ENCODE peak calls at places on chromosome 16, in four cellular contexts. N is effector memory CD4-positive, alpha-beta T cell; B is mesenchymal stem cell; S is neural progenitor cell. Y is an unnamed sample.

GRCh38 chr16:89256651-89257254 is 39.2 kb downstream of the ZNF778 start:
- DNase-seq in N (peak; percentile 60), B (peak; percentile 72), S (peak; percentile 58), Y (no peak)

GRCh38 chr16:87240211-87241134 is 76.7 kb downstream of the C16orf95 start:
- DNase-seq in N (no peak), B (peak; percentile 44), S (no peak), Y (no peak)

GRCh38 chr16:20303012-20303411 is 24.3 kb downstream of the GP2 start:
- DNase-seq in N (no peak), B (no peak), S (no peak), Y (no peak)

GRCh38 chr16:66662445-66663194 is 33.9 kb downstream of the CMTM4 start:
- DNase-seq in N (no peak), B (peak; percentile 58), S (no peak), Y (peak; percentile 57)

GRCh38 chr16:87608400-87608985 is 6.2 kb downstream of the JPH3 start:
- DNase-seq in N (no peak), B (peak; percentile 67), S (peak; percentile 87), Y (peak; percentile 58)

GRCh38 chr16:29694384-29695195 is 15.6 kb downstream of the QPRT start:
- DNase-seq in N (no peak), B (no peak), S (no peak), Y (peak; percentile 98)

GRCh38 chr16:65120811-65121721 is 797 bp downstream of the CDH11 start:
- DNase-seq in N (no peak), B (peak; percentile 50), S (peak; percentile 59), Y (peak; percentile 64)

GRCh38 chr16:66487580-66488235 is 60.6 kb downstream of the BEAN1 start:
- DNase-seq in N (no peak), B (no peak), S (no peak), Y (no peak)

GRCh38 chr16:14401839-14402115 is 228.3 kb downstream of the PARN start:
- DNase-seq in N (no peak), B (no peak), S (no peak), Y (peak; percentile 77)

GRCh38 chr16:64167851-64168770 is 953.8 kb downstream of the CDH11 start:
- DNase-seq in N (no peak), B (no peak), S (no peak), Y (no peak)

GRCh38 chr16:1002399-1003161 is 21.0 kb downstream of the SOX8 start:
- DNase-seq in N (peak; percentile 41), B (peak; percentile 80), S (no peak), Y (peak; percentile 89)

GRCh38 chr16:50814541-50814940 is 72.7 kb downstream of the CYLD start:
- DNase-seq in N (no peak), B (no peak), S (no peak), Y (no peak)

GRCh38 chr16:85310868-85311585 is 198.8 kb upstream of the CIBAR2 start:
- DNase-seq in N (no peak), B (no peak), S (no peak), Y (no peak)

GRCh38 chr16:11361043-11361442 is 15.8 kb downstream of the RMI2 start:
- DNase-seq in N (no peak), B (no peak), S (no peak), Y (no peak)

GRCh38 chr16:26672206-26672605 is 394.5 kb upstream of the C16orf82 start:
- DNase-seq in N (no peak), B (no peak), S (no peak), Y (peak; percentile 31)

GRCh38 chr16:87554754-87555427 is 47.4 kb upstream of the JPH3 start:
- DNase-seq in N (no peak), B (peak; percentile 39), S (no peak), Y (no peak)

GRCh38 chr16:71807905-71808592 is 585 bp downstream of the AP1G1 start:
- DNase-seq in N (no peak), B (peak; percentile 43), S (peak; percentile 49), Y (no peak)

GRCh38 chr16:61879-62281 is 8.3 kb downstream of the SNRNP25 start:
- DNase-seq in N (no peak), B (no peak), S (no peak), Y (no peak)

GRCh38 chr16:66693088-66693487 is 3.5 kb downstream of the CMTM4 start:
- DNase-seq in N (no peak), B (no peak), S (no peak), Y (no peak)

GRCh38 chr16:87369796-87370719 is 13.5 kb downstream of the FBXO31 start:
- DNase-seq in N (no peak), B (no peak), S (peak; percentile 2), Y (no peak)

GRCh38 chr16:31703526-31704128 is 170.0 kb upstream of the ZNF267 start:
- DNase-seq in N (no peak), B (no peak), S (no peak), Y (no peak)

GRCh38 chr16:66502020-66502913 is 47.7 kb downstream of the TK2 start:
- DNase-seq in N (no peak), B (peak; percentile 46), S (no peak), Y (no peak)

GRCh38 chr16:2937170-2937569 is 25.4 kb downstream of the FLYWCH1 start:
- DNase-seq in N (no peak), B (no peak), S (no peak), Y (no peak)

GRCh38 chr16:1614226-1615102 is 2.3 kb downstream of the CRAMP1 start:
- DNase-seq in N (no peak), B (peak; percentile 62), S (peak; percentile 73), Y (peak; percentile 36)

GRCh38 chr16:8936421-8936820 is 27.3 kb downstream of the USP7 start:
- DNase-seq in N (peak; percentile 52), B (peak; percentile 53), S (peak; percentile 61), Y (peak; percentile 36)

GRCh38 chr16:29943846-29944669 is 17.8 kb upstream of the TMEM219 start:
- DNase-seq in N (no peak), B (peak; percentile 99), S (peak; percentile 51), Y (peak; percentile 76)

GRCh38 chr16:53156516-53156915 is 101.7 kb downstream of the CHD9 start:
- DNase-seq in N (no peak), B (no peak), S (no peak), Y (no peak)

GRCh38 chr16:85366031-85366763 is 246.9 kb upstream of the GSE1 start:
- DNase-seq in N (no peak), B (peak; percentile 83), S (peak; percentile 70), Y (no peak)

GRCh38 chr16:502179-502943 is 25.2 kb upstream of the CAPN15 start:
- DNase-seq in N (no peak), B (no peak), S (no peak), Y (no peak)

GRCh38 chr16:85178596-85178995 is 66.3 kb upstream of the CIBAR2 start:
- DNase-seq in N (no peak), B (no peak), S (no peak), Y (no peak)

GRCh38 chr16:12617401-12617819 is 186.3 kb downstream of the CPPED1 start:
- DNase-seq in N (no peak), B (no peak), S (no peak), Y (no peak)

GRCh38 chr16:2817496-2818277 is 650 bp downstream of the PRSS21 start:
- DNase-seq in N (no peak), B (no peak), S (no peak), Y (no peak)

GRCh38 chr16:450800-451512 is 25.5 kb downstream of the RAB11FIP3 start:
- DNase-seq in N (no peak), B (no peak), S (no peak), Y (no peak)

GRCh38 chr16:30094541-30095165 is 1.4 kb downstream of the YPEL3 start:
- DNase-seq in N (no peak), B (no peak), S (peak; percentile 12), Y (no peak)

GRCh38 chr16:70162041-70162451 is 11.5 kb upstream of the CLEC18C start:
- DNase-seq in N (no peak), B (peak; percentile 84), S (no peak), Y (no peak)

GRCh38 chr16:86398201-86398600 is 112.1 kb upstream of the FOXF1 start:
- DNase-seq in N (no peak), B (peak; percentile 73), S (no peak), Y (peak; percentile 48)

GRCh38 chr16:11743308-11744074 is 834 bp upstream of the TXNDC11 start:
- DNase-seq in N (peak; percentile 15), B (peak; percentile 89), S (no peak), Y (peak; percentile 33)

GRCh38 chr16:74439685-74440084 is 18.4 kb upstream of the CLEC18B start:
- DNase-seq in N (no peak), B (no peak), S (no peak), Y (no peak)

GRCh38 chr16:74438492-74438979 is 17.3 kb upstream of the CLEC18B start:
- DNase-seq in N (no peak), B (no peak), S (no peak), Y (no peak)
- H3K4me3 ChIP-seq in N (peak overlapping the region; percentile 1), B (no peak overlapping the region), S (no peak overlapping the region), Y (no peak overlapping the region)

GRCh38 chr16:73214825-73215481 is 167.0 kb upstream of the ZFHX3 start:
- DNase-seq in N (no peak), B (no peak), S (no peak), Y (no peak)

GRCh38 chr16:73217654-73218053 is 169.7 kb upstream of the ZFHX3 start:
- DNase-seq in N (no peak), B (no peak), S (peak; percentile 67), Y (no peak)

GRCh38 chr16:73219176-73219575 is 171.2 kb upstream of the ZFHX3 start:
- DNase-seq in N (no peak), B (no peak), S (no peak), Y (no peak)

GRCh38 chr16:73215482-73216377 is 167.8 kb upstream of the ZFHX3 start:
- DNase-seq in N (no peak), B (no peak), S (no peak), Y (no peak)

GRCh38 chr16:73216932-73217331 is 169.0 kb upstream of the ZFHX3 start:
- DNase-seq in N (no peak), B (no peak), S (no peak), Y (no peak)
- H3K27ac ChIP-seq in N (no peak overlapping the region), B (no peak overlapping the region), S (no peak overlapping the region), Y (no peak overlapping the region)

DNA sequence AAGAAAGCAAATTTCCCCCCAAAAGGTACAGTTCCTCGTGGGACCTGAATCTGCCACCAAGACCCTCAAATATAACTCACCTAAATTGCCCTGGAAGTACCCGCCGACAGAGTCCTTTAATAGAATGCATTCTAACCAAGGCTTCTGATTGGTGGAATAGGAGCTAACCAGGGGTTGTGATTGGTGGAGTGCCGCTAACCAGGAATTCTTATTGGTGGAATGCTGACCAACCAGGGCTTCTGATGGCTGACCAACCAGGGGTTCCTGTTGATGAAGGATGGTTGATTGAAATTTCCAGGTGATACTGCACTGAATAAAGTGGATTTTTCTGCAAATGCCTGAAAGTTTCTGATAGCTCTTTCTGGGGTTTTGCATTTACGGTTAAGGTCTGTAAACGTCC is 6.5 kb downstream of the TFAP4 start:
- DNase-seq in N (no peak), B (no peak), S (no peak), Y (peak; percentile 43)
- H3K4me1 ChIP-seq in N (peaks cover 7% of the 10 kb centered on the region), B (peaks cover 29% of the 10 kb centered on the region), S (peaks cover 4% of the 10 kb centered on the region), Y (no peaks in the 10 kb centered on the region)

GRCh38 chr16:68233835-68234187 is 2.1 kb downstream of the ESRP2 start:
- DNase-seq in N (no peak), B (no peak), S (no peak), Y (no peak)
- H3K4me3 ChIP-seq in N (no peak overlapping the region), B (no peak overlapping the region), S (no peak overlapping the region), Y (no peak overlapping the region)

DNA sequence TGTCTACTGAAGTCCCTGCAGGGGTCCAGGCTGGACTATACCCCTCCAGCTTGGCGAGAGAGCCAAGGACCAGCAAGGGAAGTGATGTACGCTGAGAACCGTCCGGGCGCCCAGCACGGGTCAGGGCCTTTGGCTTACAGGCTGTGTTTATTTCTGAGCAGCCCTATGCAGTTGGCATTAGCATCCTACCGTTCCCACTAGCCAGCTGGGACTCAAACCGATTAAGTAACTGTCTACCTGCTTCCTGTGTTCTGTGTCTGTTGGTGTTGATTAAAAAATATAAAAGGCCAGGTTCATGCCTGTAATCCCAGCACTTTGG is 73.8 kb downstream of the CMIP start:
- DNase-seq in N (no peak), B (no peak), S (no peak), Y (no peak)
- H3K27ac ChIP-seq in N (no peak overlapping the region), B (no peak overlapping the region), S (no peak overlapping the region), Y (no peak overlapping the region)

Y was measured in SJCRH30.